ENCODE peak calls at places on chromosomes 11 and 22, in nine cellular contexts. M is CD4-positive, alpha-beta T cell; T is suprapubic skin; I is astrocyte of the spinal cord; Q is neural progenitor cell; R is cardiac fibroblast; N is A549; U is WTC11; Y is IMR-90. Z is an unnamed sample.

GRCh38 chr22:48874956-48875355 is 952.7 kb downstream of the BRD1 start:
- DNase-seq in Q (no peak), U (no peak), M (no peak), N (no peak), R (no peak), Y (no peak), T (no peak), I (no peak), Z (no peak)

GRCh38 chr22:27124336-27125023 is 467.1 kb downstream of the MIAT start:
- DNase-seq in T (no peak), Y (no peak), Q (no peak), R (no peak), I (no peak), U (no peak), N (no peak), M (no peak), Z (peak)

GRCh38 chr22:42697542-42698013 is 23.1 kb downstream of the A4GALT start:
- DNase-seq in M (no peak), Q (no peak), U (no peak), T (no peak), N (peak), Y (peak), I (peak), R (peak), Z (peak)

GRCh38 chr11:122101625-122102291 is 14.3 kb downstream of the BLID start:
- DNase-seq in N (no peak), Q (peak), U (peak), I (peak), Y (peak), R (peak), M (no peak), T (peak), Z (peak)

GRCh38 chr11:87038235-87038960 is 664 bp downstream of the TMEM135 start:
- DNase-seq in I (peak), Y (no peak), R (peak), T (no peak), M (no peak), Q (no peak), U (no peak), N (no peak), Z (no peak)

GRCh38 chr11:63683133-63683991 is 2.1 kb downstream of the RTN3 start:
- DNase-seq in I (peak), M (no peak), Q (no peak), Y (peak), U (no peak), T (no peak), R (no peak), N (no peak), Z (peak)

GRCh38 chr11:124285610-124286344 is 28.0 kb downstream of the OR8D1 start:
- DNase-seq in T (no peak), M (no peak), N (no peak), Q (no peak), I (peak), U (no peak), Y (peak), R (peak), Z (peak)

GRCh38 chr11:86632499-86633269 is 39.7 kb downstream of the ME3 start:
- DNase-seq in I (peak), R (peak), M (no peak), T (no peak), Q (peak), U (peak), Y (peak), N (peak), Z (peak)

GRCh38 chr11:36019722-36020121 is 75.9 kb downstream of the LDLRAD3 start:
- DNase-seq in R (no peak), T (no peak), Q (no peak), Y (no peak), N (no peak), M (no peak), I (no peak), U (no peak), Z (no peak)

GRCh38 chr11:101049123-101049522 is 80.5 kb downstream of the PGR start:
- DNase-seq in N (no peak), M (no peak), Q (no peak), I (no peak), T (no peak), U (no peak), R (no peak), Y (no peak), Z (no peak)

GRCh38 chr11:4072668-4073285 is 21.8 kb upstream of the RRM1 start:
- DNase-seq in I (peak), Y (peak), N (peak), U (no peak), R (peak), Q (peak), T (no peak), M (no peak), Z (peak)

DNA sequence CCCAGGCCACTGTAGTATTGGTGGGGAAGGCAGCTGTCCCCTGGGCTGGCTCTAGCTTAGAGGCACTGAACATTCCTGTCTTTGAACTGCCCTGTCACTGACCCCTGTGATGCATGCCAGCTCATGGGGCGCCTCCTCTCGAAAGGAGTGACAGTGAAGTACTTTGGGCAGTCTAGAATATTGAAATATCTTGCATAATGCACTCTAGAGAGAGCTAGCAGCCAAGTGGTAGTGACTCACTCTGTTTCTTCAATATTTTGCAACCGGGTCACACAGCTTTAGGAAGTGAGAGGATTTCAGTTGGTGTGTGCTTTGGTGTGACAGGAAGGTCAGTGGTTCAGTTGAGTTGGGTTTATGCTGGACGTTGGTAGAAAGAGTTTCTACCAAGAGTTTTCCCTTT is 35.5 kb upstream of the ST14 start:
- DNase-seq in Q (no peak), N (peak), R (peak), Y (peak), I (peak), T (no peak), M (no peak), U (no peak), Z (peak)
- TF ChIP-seq CTCF in Q (no peak), N (no peak), R (no peak), Y (no peak), I (no peak), T (no peak), M (no peak), U (no peak), Z (peak)

GRCh38 chr22:24107668-24108067 is 73.6 kb upstream of the SUSD2 start:
- DNase-seq in Y (peak), U (no peak), M (no peak), I (peak), T (peak), R (peak), N (no peak), Q (no peak), Z (peak)
- TF ChIP-seq CTCF in Y (peak), U (no peak), M (no peak), I (peak), T (peak), R (peak), N (no peak), Q (no peak), Z (peak)

GRCh38 chr11:72607496-72607895 is 66.7 kb downstream of the PDE2A start:
- DNase-seq in T (no peak), R (no peak), Q (no peak), U (no peak), Y (no peak), I (no peak), M (no peak), N (no peak), Z (no peak)

GRCh38 chr11:72609451-72609850 is 64.8 kb downstream of the PDE2A start:
- DNase-seq in M (no peak), Q (no peak), Y (no peak), T (no peak), I (no peak), N (no peak), U (no peak), R (no peak), Z (no peak)

GRCh38 chr11:72607101-72607468 is 67.1 kb downstream of the PDE2A start:
- DNase-seq in Y (no peak), N (no peak), T (no peak), Q (no peak), M (no peak), I (no peak), R (no peak), U (no peak), Z (no peak)

GRCh38 chr11:72606362-72607100 is 67.7 kb downstream of the PDE2A start:
- DNase-seq in T (no peak), N (no peak), Q (no peak), R (no peak), I (no peak), U (no peak), M (no peak), Y (no peak), Z (no peak)

DNA sequence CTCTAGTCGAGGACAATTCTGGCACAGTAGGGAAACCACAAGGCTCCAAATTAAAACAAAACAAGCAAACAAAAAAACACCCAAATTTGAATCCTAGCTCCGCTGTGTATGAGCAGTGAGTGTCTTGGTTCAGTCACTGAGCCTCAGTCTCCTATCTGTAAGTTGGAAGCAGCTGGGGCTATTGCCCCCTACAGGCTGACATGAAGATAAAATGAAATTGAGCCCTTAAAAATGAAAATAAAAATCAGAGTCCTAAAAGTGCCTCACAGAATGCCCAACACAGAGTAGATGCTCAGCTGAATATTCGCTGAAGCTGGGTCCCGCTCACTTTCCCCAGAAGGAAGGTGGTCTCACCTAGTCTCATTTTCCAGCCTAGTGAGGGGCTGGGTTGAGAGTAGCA is 65.2 kb downstream of the PDE2A start:
- DNase-seq in M (no peak), Y (peak), Q (peak), U (no peak), N (peak), T (no peak), R (peak), I (no peak), Z (peak)
- TF ChIP-seq CTCF in M (peak), Y (peak), Q (peak), U (no peak), N (peak), T (peak), R (peak), I (peak), Z (peak)

DNA sequence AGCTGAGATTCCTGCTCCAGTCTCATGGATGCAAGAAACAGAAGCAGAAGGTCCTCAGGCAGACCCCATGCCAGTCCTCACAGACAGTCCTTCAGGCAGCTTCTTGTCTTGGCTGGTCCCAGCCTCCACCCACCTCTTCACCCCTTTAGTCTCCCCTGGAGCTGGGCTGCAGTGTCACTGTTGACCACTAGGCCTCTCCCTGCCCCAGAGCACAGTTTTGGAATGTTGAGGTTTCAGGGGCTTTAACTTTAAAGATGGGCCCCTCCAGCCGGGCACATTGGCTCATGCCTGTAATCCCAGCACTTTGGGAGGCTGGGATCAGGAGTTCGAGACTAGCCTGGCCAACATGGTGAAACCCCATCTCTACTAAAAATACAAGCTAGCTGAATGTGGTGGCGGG is 39.5 kb upstream of the GCAT start:
- DNase-seq in Y (no peak), N (no peak), M (no peak), I (no peak), U (peak), T (no peak), R (no peak), Q (no peak), Z (no peak)
- TF ChIP-seq CTCF in Y (peak), N (no peak), M (no peak), I (peak), U (peak), T (peak), R (peak), Q (peak), Z (peak)

GRCh38 chr11:19160839-19161238 is 40.9 kb downstream of the CSRP3 start:
- DNase-seq in Y (no peak), R (peak), I (no peak), M (no peak), T (no peak), U (no peak), Q (no peak), N (peak), Z (no peak)
- TF ChIP-seq CTCF in Y (no peak), R (no peak), I (no peak), M (no peak), T (no peak), U (no peak), Q (no peak), N (no peak), Z (no peak)